ENCODE peak calls at places on chromosomes 13 and 19, in six cellular contexts. H, Z, O, X, D and C are unnamed samples.

GRCh38 chr13:111955412-111955769 is 111.6 kb upstream of the SOX1 start:
- DNase-seq in H (no peak), O (no peak), Z (no peak), D (no peak), X (no peak), C (no peak)

GRCh38 chr19:45972081-45972943 is 1.4 kb downstream of the NOVA2 start:
- DNase-seq in Z (no peak), X (no peak), O (no peak), H (peak; percentile 24), D (no peak), C (no peak)

GRCh38 chr19:29679598-29680210 is 14.4 kb downstream of the PLEKHF1 start:
- DNase-seq in Z (no peak), D (peak; percentile 37), X (no peak), H (no peak), O (no peak), C (no peak)

GRCh38 chr19:40274585-40275544 is 10.3 kb downstream of the AKT2 start:
- DNase-seq in Z (no peak), D (no peak), O (no peak), H (no peak), X (no peak), C (no peak)

GRCh38 chr13:79222427-79223205 is 183.4 kb downstream of the RBM26 start:
- DNase-seq in O (no peak), D (no peak), Z (no peak), X (no peak), H (peak; percentile 82), C (no peak)

GRCh38 chr13:42999491-42999890 is 7.5 kb upstream of the EPSTI1 start:
- DNase-seq in X (no peak), Z (no peak), D (no peak), H (no peak), O (no peak), C (no peak)

GRCh38 chr13:42246541-42246940 is 25.4 kb upstream of the AKAP11 start:
- DNase-seq in D (no peak), Z (no peak), O (no peak), X (no peak), H (no peak), C (no peak)

GRCh38 chr19:4077800-4078683 is 11.3 kb upstream of the ZBTB7A start:
- DNase-seq in Z (no peak), D (peak; percentile 55), H (no peak), X (no peak), O (peak; percentile 33), C (no peak)

GRCh38 chr13:24632382-24633121 is 47.7 kb upstream of the ATP12A start:
- DNase-seq in D (no peak), X (no peak), O (no peak), H (peak; percentile 51), Z (no peak), C (peak; percentile 47)

GRCh38 chr13:99404005-99404755 is 97.0 kb upstream of the GPR183 start:
- DNase-seq in Z (no peak), X (no peak), D (no peak), O (no peak), H (peak; percentile 43), C (no peak)

GRCh38 chr19:51948979-51949378 is 21.7 kb downstream of the ZNF613 start:
- DNase-seq in Z (peak; percentile 27), H (no peak), D (no peak), O (no peak), X (peak; percentile 32), C (no peak)
- H3K4me3 ChIP-seq in Z (peak overlapping the region; percentile 41), H (peak overlapping the region; percentile 13), D (no peak overlapping the region), O (no peak overlapping the region), X (peak overlapping the region; percentile 33), C (no peak overlapping the region)

GRCh38 chr19:18587962-18588610 is 512 bp upstream of the REX1BD start:
- DNase-seq in X (no peak), D (no peak), H (no peak), Z (no peak), O (no peak), C (peak; percentile 40)

GRCh38 chr19:18591735-18592385 is 3.3 kb downstream of the REX1BD start:
- DNase-seq in X (no peak), D (no peak), Z (no peak), O (no peak), H (no peak), C (no peak)

GRCh38 chr19:18588611-18589379 is at the start of gene REX1BD:
- DNase-seq in Z (peak; percentile 77), X (peak; percentile 73), D (peak; percentile 95), O (peak; percentile 88), H (peak; percentile 75), C (peak; percentile 93)

GRCh38 chr19:18589380-18590272 is 1.0 kb downstream of the REX1BD start:
- DNase-seq in Z (peak; percentile 66), X (peak; percentile 68), O (no peak), H (peak; percentile 78), D (peak; percentile 73), C (peak; percentile 83)

GRCh38 chr19:18590273-18591272 is 2.0 kb downstream of the REX1BD start:
- DNase-seq in X (peak; percentile 87), O (no peak), Z (peak; percentile 61), D (peak; percentile 25), H (peak; percentile 90), C (no peak)
- H3K4me3 ChIP-seq in X (peak overlapping the region; percentile 78), O (no peak overlapping the region), Z (peak overlapping the region; percentile 67), D (no peak overlapping the region), H (peak overlapping the region; percentile 71), C (no peak overlapping the region)

DNA sequence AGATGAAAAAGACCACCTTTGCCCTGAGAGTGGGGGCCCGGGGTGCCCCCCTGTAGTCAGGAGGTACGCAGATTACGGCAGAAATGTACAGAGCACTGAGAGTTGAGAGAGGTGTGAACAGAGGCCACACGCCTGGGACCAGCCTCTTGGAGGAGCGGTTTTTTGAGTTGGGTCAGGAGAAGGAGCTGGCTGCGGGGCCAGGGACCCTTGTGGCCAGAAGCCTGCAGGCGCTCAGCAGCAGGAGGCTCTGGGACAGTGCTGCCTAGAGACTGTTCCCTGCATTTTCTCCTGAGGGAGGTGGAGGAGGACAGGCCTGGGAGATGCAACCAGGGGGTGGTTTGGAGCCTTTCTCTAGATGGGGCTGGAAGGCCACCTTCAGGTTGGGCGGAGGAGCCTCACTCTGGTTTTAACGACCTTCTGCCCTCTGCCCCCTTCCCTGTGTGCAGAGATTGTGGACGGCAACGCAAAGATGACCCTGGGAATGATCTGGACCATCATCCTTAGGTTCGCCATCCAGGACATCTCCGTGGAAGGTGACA is 39.7 kb downstream of the CAPN12 start:
- DNase-seq in Z (no peak), D (no peak), X (no peak), O (no peak), H (no peak), C (no peak)
- H3K4me3 ChIP-seq in Z (no peak overlapping the region), D (no peak overlapping the region), X (no peak overlapping the region), O (no peak overlapping the region), H (no peak overlapping the region), C (no peak overlapping the region)

GRCh38 chr13:76968041-76968440 is 19.7 kb downstream of the ACOD1 start:
- DNase-seq in Z (no peak), O (no peak), X (no peak), D (no peak), H (no peak), C (no peak)

GRCh38 chr13:76969488-76970365 is 21.4 kb downstream of the ACOD1 start:
- DNase-seq in X (peak; percentile 32), Z (no peak), D (no peak), H (peak; percentile 95), O (no peak), C (peak; percentile 5)

GRCh38 chr13:76971215-76971614 is 20.7 kb upstream of the CLN5 start:
- DNase-seq in D (no peak), O (no peak), Z (no peak), X (no peak), H (no peak), C (no peak)

GRCh38 chr13:76967031-76967430 is 18.7 kb downstream of the ACOD1 start:
- DNase-seq in O (no peak), Z (no peak), X (no peak), D (no peak), H (no peak), C (no peak)

DNA sequence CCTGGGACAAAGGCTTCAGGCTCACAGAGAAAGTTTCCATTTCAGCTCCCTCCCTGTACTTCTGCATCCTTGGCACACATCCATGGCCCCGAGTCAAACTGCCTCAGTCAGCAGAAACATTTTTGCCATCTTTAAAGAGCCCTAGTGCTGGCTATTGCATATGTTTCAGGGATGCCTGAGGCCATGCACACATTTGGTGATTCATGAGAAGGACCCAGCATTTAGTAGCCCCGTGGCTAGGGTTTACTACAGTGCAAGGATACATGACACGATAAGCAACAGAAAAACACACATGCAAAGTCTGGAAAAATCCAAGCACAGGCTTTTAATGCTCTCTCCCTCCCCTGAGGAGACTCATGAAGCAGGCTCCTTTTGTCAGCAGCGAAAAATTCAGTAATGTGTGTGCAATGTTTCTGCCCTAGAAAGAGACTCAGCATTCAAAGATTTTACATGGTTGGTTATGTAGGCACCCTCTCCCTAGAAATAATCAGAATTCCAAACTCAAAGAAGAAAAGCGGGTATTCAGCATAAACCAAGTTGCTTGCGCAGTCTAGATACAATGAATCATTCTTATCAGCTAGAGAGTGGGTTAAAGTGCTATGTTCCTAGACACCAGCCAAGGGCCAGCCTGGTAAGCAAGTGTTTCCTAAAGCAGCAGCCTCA is 17.6 kb downstream of the ACOD1 start:
- DNase-seq in D (no peak), Z (peak; percentile 84), X (peak; percentile 93), H (peak; percentile 73), O (no peak), C (peak; percentile 44)
- H3K4me3 ChIP-seq in D (no peak overlapping the region), Z (no peak overlapping the region), X (no peak overlapping the region), H (no peak overlapping the region), O (no peak overlapping the region), C (no peak overlapping the region)